ENCODE peak calls at places on chromosome X, in four cellular contexts. H is CD4-positive, CD25-positive, alpha-beta regulatory T cell; X is left colon; W is posterior cingulate gyrus. Y is an unnamed sample.

GRCh38 chrX:39762266-39762841 is 335.4 kb downstream of the BCOR start:
- DNase-seq in H (no peak), X (no peak), W (no peak), Y (no peak)

GRCh38 chrX:97984641-97985040 is 1100.9 kb downstream of the RPA4 start:
- DNase-seq in H (no peak), X (no peak), W (no peak), Y (no peak)

GRCh38 chrX:15143050-15143824 is 126.6 kb downstream of the ASB9 start:
- DNase-seq in H (peak; percentile 17), X (peak; percentile 76), W (peak; percentile 12), Y (peak; percentile 21)

GRCh38 chrX:38313190-38313589 is 14.1 kb downstream of the RPGR start:
- DNase-seq in H (no peak), X (no peak), W (no peak), Y (no peak)

GRCh38 chrX:69503835-69504625 is at the start of gene NALF2:
- DNase-seq in H (no peak), X (peak; percentile 63), W (no peak), Y (peak; percentile 33)

GRCh38 chrX:10579753-10580060 is 40.7 kb downstream of the MID1 start:
- DNase-seq in H (no peak), X (no peak), W (no peak), Y (no peak)

GRCh38 chrX:48938721-48939416 is 18.5 kb downstream of the OTUD5 start:
- DNase-seq in H (peak; percentile 70), X (peak; percentile 35), W (no peak), Y (no peak)

GRCh38 chrX:69615779-69616519 is at the start of gene EDA:
- DNase-seq in H (peak; percentile 38), X (peak; percentile 81), W (peak; percentile 67), Y (peak; percentile 78)

GRCh38 chrX:22095306-22095705 is 63.2 kb downstream of the PHEX start:
- DNase-seq in H (no peak), X (peak; percentile 11), W (no peak), Y (no peak)

GRCh38 chrX:50648151-50648550 is 165.8 kb downstream of the SHROOM4 start:
- DNase-seq in H (no peak), X (no peak), W (no peak), Y (no peak)

GRCh38 chrX:153725832-153726285 is 1.2 kb downstream of the ABCD1 start:
- DNase-seq in H (no peak), X (no peak), W (no peak), Y (no peak)

GRCh38 chrX:21943460-21944135 is 3.1 kb downstream of the SMS start:
- DNase-seq in H (no peak), X (no peak), W (no peak), Y (no peak)

GRCh38 chrX:124993735-124994134 is 325.9 kb upstream of the TEX13C start:
- DNase-seq in H (no peak), X (no peak), W (no peak), Y (no peak)

GRCh38 chrX:72572248-72573157 is at the start of gene HDAC8:
- DNase-seq in H (peak; percentile 19), X (peak; percentile 72), W (peak; percentile 26), Y (peak; percentile 53)

GRCh38 chrX:134990475-134991473 is at the start of gene SMIM10:
- DNase-seq in H (no peak), X (peak; percentile 57), W (peak; percentile 10), Y (peak; percentile 8)

GRCh38 chrX:3345281-3346081 is 971 bp downstream of the MXRA5 start:
- DNase-seq in H (no peak), X (no peak), W (no peak), Y (peak; percentile 54)

GRCh38 chrX:131262738-131263679 is 26.1 kb downstream of the IGSF1 start:
- DNase-seq in H (no peak), X (peak; percentile 19), W (no peak), Y (no peak)

GRCh38 chrX:9241427-9241826 is 207.5 kb upstream of the FAM9B start:
- DNase-seq in H (no peak), X (no peak), W (no peak), Y (peak; percentile 4)

GRCh38 chrX:47723689-47724088 is 64.7 kb upstream of the UXT start:
- DNase-seq in H (no peak), X (no peak), W (no peak), Y (no peak)